ENCODE peak calls at places on chromosome 15, in four cellular contexts. C is breast epithelium, X is spleen, T is A549. Z is an unnamed sample.

GRCh38 chr15:78695849-78696248 is 54.8 kb upstream of the CHRNB4 start:
- DNase-seq in C (no peak), X (no peak), T (no peak), Z (no peak)

GRCh38 chr15:72838311-72838731 is 54.8 kb upstream of the ADPGK start:
- DNase-seq in C (peak), X (no peak), T (no peak), Z (no peak)

GRCh38 chr15:39145146-39145545 is 435.7 kb upstream of the THBS1 start:
- DNase-seq in C (no peak), X (no peak), T (no peak), Z (no peak)

GRCh38 chr15:67130673-67131601 is 65.5 kb downstream of the SMAD3 start:
- DNase-seq in C (no peak), X (no peak), T (no peak), Z (no peak)

GRCh38 chr15:71278989-71279756 is 163.9 kb downstream of the THSD4 start:
- DNase-seq in C (peak), X (no peak), T (peak), Z (no peak)

GRCh38 chr15:69104050-69104750 is 56.2 kb upstream of the GLCE start:
- DNase-seq in C (no peak), X (no peak), T (no peak), Z (no peak)

GRCh38 chr15:65785151-65785550 is 6.9 kb downstream of the DENND4A start:
- DNase-seq in C (no peak), X (no peak), T (no peak), Z (no peak)

GRCh38 chr15:66937588-66937987 is 127.8 kb upstream of the SMAD3 start:
- DNase-seq in C (no peak), X (no peak), T (no peak), Z (no peak)

GRCh38 chr15:75693501-75694240 is 19.0 kb downstream of the CSPG4 start:
- DNase-seq in C (no peak), X (peak), T (no peak), Z (no peak)

GRCh38 chr15:94526071-94526689 is 294.8 kb downstream of the MCTP2 start:
- DNase-seq in C (no peak), X (no peak), T (peak), Z (peak)

GRCh38 chr15:90412356-90413194 is 24.5 kb downstream of the IQGAP1 start:
- DNase-seq in C (peak), X (no peak), T (peak), Z (no peak)

GRCh38 chr15:48040166-48040817 is 80.5 kb upstream of the SLC24A5 start:
- DNase-seq in C (no peak), X (no peak), T (no peak), Z (no peak)

GRCh38 chr15:29100486-29101000 is 169.1 kb downstream of the NSMCE3 start:
- DNase-seq in C (no peak), X (peak), T (no peak), Z (no peak)

GRCh38 chr15:64156652-64157331 is 5.3 kb downstream of the SNX22 start:
- DNase-seq in C (no peak), X (no peak), T (no peak), Z (no peak)
- TF ChIP-seq POLR2A in C (no peak), X (no peak), T (no peak), Z (no peak)

DNA sequence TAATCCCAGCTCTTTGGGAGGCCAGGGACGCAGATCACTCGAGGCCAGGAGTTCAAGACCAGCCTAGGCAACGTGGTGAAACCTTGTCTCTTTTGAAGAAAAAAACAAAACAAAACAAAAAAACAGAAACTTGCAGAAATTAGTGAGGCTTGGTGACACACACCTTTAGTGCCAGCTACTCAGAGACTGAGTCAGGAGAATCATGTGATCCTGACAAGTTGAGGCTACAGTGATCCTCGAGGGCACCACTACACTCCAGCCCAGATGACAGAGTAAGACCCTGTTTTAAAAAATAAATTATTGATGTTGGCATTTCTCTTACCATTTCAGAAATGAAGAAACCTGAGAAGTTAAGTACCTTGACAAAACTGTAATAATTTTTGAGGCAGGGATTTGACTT is 44.6 kb upstream of the CCNB2 start:
- DNase-seq in C (no peak), X (no peak), T (no peak), Z (no peak)
- TF ChIP-seq POLR2A in C (no peak), X (no peak), T (no peak), Z (no peak)

DNA sequence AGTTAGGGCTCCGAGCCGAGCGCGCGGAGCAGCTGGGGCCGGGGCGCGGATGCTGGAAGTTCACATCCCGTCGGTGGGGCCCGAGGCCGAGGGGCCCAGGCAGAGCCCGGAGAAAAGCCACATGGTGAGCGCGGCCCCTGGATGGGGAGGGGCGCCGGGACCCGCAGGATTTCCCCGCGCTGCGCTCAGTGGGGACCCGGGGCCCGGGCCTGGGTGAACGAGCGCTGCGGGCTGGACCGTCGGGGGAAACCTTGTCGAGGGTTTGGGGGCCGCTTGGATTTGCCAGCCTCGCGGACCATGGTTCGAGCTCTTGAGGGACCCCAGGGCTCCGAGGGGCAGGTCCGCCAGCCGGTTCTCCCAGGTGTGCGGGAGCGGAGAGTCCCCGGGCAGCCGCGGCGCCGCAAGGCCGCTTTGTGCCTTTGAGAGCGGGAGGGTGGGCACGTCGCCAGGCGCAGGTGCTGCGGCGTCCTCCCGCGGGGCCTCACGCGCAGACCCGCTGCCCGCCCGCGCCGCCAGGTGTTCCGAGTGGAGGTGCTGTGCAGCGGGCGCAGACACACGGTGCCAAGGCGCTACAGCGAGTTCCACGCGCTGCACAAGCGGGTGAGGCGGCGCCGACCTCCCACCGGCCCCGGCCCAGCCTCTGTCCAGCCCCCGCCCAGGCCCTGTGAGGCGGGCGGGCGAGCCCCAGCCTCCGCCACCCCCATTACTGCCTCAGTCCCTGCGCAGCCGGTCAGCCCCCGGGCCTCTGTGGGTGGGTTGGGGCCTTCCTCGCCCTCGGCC is at the start of gene SNX22:
- DNase-seq in C (no peak), X (peak), T (no peak), Z (no peak)
- TF ChIP-seq POLR2A in C (no peak), X (no peak), T (no peak), Z (no peak)

DNA sequence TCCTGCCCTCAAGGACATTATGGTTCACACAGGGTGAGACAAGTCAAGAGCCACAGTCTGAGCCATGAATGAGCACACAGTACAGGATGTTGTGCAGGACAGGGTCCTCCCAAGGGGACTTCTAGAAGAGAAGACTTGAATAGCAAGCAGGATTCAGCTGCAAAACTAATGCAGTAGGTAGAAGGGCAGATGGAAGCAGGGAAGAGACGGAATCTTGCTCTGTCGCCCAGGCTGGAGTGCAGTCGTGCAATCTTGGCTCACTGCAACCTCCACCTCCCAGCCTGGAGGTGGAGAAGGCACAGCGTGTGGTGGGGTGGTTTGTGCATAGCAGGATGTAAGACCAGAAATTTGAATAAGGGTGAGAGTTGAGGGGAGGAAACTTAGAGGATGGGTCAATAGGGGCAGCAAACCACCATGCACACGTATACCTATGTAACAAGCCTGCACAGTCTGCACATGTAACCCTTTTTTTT is 8.0 kb downstream of the BCL2L10 start:
- DNase-seq in C (no peak), X (no peak), T (no peak), Z (no peak)
- TF ChIP-seq POLR2A in C (no peak), X (no peak), T (no peak), Z (no peak)